ENCODE peak calls at places on chromosomes 16 and 17, in five cellular contexts. D, T, M, G and P are unnamed samples.

GRCh38 chr17:38868095-38868967 is 1.5 kb upstream of the LASP1 start:
- DNase-seq in D (no peak), T (no peak), M (peak; percentile 44), G (no peak), P (peak; percentile 63)

GRCh38 chr17:77480509-77481215 is 339.9 kb downstream of the SEC14L1 start:
- DNase-seq in D (no peak), T (no peak), M (no peak), G (no peak), P (no peak)

GRCh38 chr17:1724869-1725641 is 551 bp downstream of the WDR81 start:
- DNase-seq in D (no peak), T (no peak), M (no peak), G (no peak), P (no peak)

GRCh38 chr17:81930142-81931125 is 2.9 kb upstream of the MAFG start:
- DNase-seq in D (no peak), T (no peak), M (no peak), G (no peak), P (peak; percentile 51)

GRCh38 chr17:81267390-81268067 is 27.6 kb downstream of the SLC38A10 start:
- DNase-seq in D (no peak), T (no peak), M (no peak), G (no peak), P (no peak)

GRCh38 chr16:85675528-85675927 is 13.2 kb downstream of the GINS2 start:
- DNase-seq in D (no peak), T (no peak), M (no peak), G (no peak), P (no peak)

GRCh38 chr17:63995626-63996025 is 2.5 kb upstream of the PRR29 start:
- DNase-seq in D (no peak), T (no peak), M (no peak), G (no peak), P (no peak)

GRCh38 chr16:26770547-26770946 is 296.2 kb upstream of the C16orf82 start:
- DNase-seq in D (no peak), T (no peak), M (no peak), G (no peak), P (no peak)

GRCh38 chr16:31461201-31461920 is 2.1 kb downstream of the ARMC5 start:
- DNase-seq in D (no peak), T (no peak), M (no peak), G (no peak), P (no peak)

GRCh38 chr17:64413505-64413904 is 22.8 kb upstream of the PECAM1 start:
- DNase-seq in D (no peak), T (no peak), M (peak; percentile 76), G (no peak), P (no peak)

GRCh38 chr17:34370997-34371395 is 8.0 kb upstream of the CCL1 start:
- DNase-seq in D (no peak), T (no peak), M (no peak), G (no peak), P (no peak)

GRCh38 chr17:62919388-62919787 is 46.6 kb upstream of the TANC2 start:
- DNase-seq in D (no peak), T (no peak), M (no peak), G (no peak), P (no peak)

GRCh38 chr17:17792551-17793377 is 44.0 kb downstream of the SREBF1 start:
- DNase-seq in D (peak; percentile 59), T (no peak), M (no peak), G (peak; percentile 30), P (no peak)

GRCh38 chr17:10730956-10731879 is 1.4 kb upstream of the TMEM220 start:
- DNase-seq in D (no peak), T (no peak), M (no peak), G (no peak), P (peak; percentile 70)